ENCODE peak calls at places on chromosome 20, in four cellular contexts. X, D, L and E are unnamed samples.
A peak's percentile ranks its signal among the peaks of the same experiment; 100 is the strongest.

GRCh38 chr20:62258499-62259293 is 20.4 kb downstream of the OSBPL2 start:
- DNase-seq in X (peak; percentile 85), D (peak; percentile 23), L (no peak), E (no peak)

GRCh38 chr20:10597637-10598036 is 76.2 kb downstream of the JAG1 start:
- DNase-seq in L (no peak), D (no peak), X (no peak), E (no peak)

GRCh38 chr20:60056345-60057122 is 98.3 kb downstream of the CDH26 start:
- DNase-seq in D (no peak), L (no peak), X (no peak), E (no peak)

GRCh38 chr20:2236266-2236665 is 59.5 kb upstream of the TGM3 start:
- DNase-seq in L (peak; percentile 53), D (no peak), X (peak; percentile 20), E (peak; percentile 100)

GRCh38 chr20:384723-385122 is 4.2 kb downstream of the TRIB3 start:
- DNase-seq in X (no peak), D (no peak), L (no peak), E (no peak)

GRCh38 chr20:21183722-21184121 is 57.8 kb downstream of the KIZ start:
- DNase-seq in L (no peak), D (no peak), X (peak; percentile 33), E (no peak)

GRCh38 chr20:56554869-56555268 is 21.8 kb downstream of the FAM209B start:
- DNase-seq in X (peak; percentile 90), L (peak; percentile 97), D (no peak), E (peak; percentile 98)

GRCh38 chr20:56072165-56072564 is 66.8 kb upstream of the CBLN4 start:
- DNase-seq in L (no peak), D (no peak), X (no peak), E (no peak)

GRCh38 chr20:5864873-5865582 is 85.3 kb downstream of the TRMT6 start:
- DNase-seq in X (peak; percentile 67), L (no peak), D (no peak), E (no peak)

GRCh38 chr20:57180954-57181353 is 85.5 kb downstream of the BMP7 start:
- DNase-seq in L (no peak), D (no peak), X (no peak), E (no peak)

GRCh38 chr20:32902456-32903420 is 44.0 kb downstream of the EFCAB8 start:
- DNase-seq in L (peak; percentile 64), D (no peak), X (peak; percentile 41), E (no peak)

GRCh38 chr20:23889775-23890187 is 10.2 kb upstream of the CST5 start:
- DNase-seq in D (no peak), L (peak; percentile 82), X (peak; percentile 24), E (no peak)

GRCh38 chr20:38645980-38646858 is 44.6 kb downstream of the ARHGAP40 start:
- DNase-seq in X (peak; percentile 50), D (peak; percentile 12), L (peak; percentile 76), E (peak; percentile 9)

GRCh38 chr20:64238851-64239387 is 16.6 kb upstream of the PCMTD2 start:
- DNase-seq in D (no peak), X (no peak), L (no peak), E (no peak)

GRCh38 chr20:11281768-11282167 is 608.0 kb upstream of the JAG1 start:
- DNase-seq in X (no peak), L (no peak), D (no peak), E (no peak)

GRCh38 chr20:42380287-42380686 is 762.1 kb upstream of the CHD6 start:
- DNase-seq in D (no peak), L (no peak), X (no peak), E (no peak)

GRCh38 chr20:2799688-2800589 is 488 bp downstream of the CPXM1 start:
- DNase-seq in X (peak; percentile 7), D (no peak), L (no peak), E (no peak)

GRCh38 chr20:1895674-1896496 is 678 bp downstream of the SIRPA start:
- DNase-seq in L (no peak), X (no peak), D (no peak), E (no peak)

GRCh38 chr20:17759449-17759848 is 59.7 kb downstream of the BANF2 start:
- DNase-seq in D (no peak), L (no peak), X (no peak), E (no peak)

GRCh38 chr20:51531141-51531710 is 11.3 kb downstream of the NFATC2 start:
- DNase-seq in L (no peak), D (no peak), X (peak; percentile 36), E (peak; percentile 87)

GRCh38 chr20:63116412-63117106 is 99.4 kb downstream of the YTHDF1 start:
- DNase-seq in D (no peak), L (no peak), X (peak; percentile 8), E (no peak)

GRCh38 chr20:57169162-57169561 is 97.3 kb downstream of the BMP7 start:
- DNase-seq in X (no peak), L (no peak), D (no peak), E (no peak)

GRCh38 chr20:47318596-47319516 is 37.6 kb downstream of the ZMYND8 start:
- DNase-seq in D (peak; percentile 40), X (peak; percentile 69), L (no peak), E (peak; percentile 44)

GRCh38 chr20:19449051-19449450 is 236.6 kb downstream of the SLC24A3 start:
- DNase-seq in L (no peak), X (no peak), D (no peak), E (no peak)

GRCh38 chr20:44979090-44979621 is 12.8 kb downstream of the STK4 start:
- DNase-seq in D (no peak), X (peak; percentile 61), L (peak; percentile 91), E (no peak)

GRCh38 chr20:9912858-9913434 is 74.1 kb upstream of the PAK5 start:
- DNase-seq in D (no peak), X (peak; percentile 42), L (peak; percentile 63), E (no peak)

GRCh38 chr20:44861547-44862006 is 23.9 kb upstream of the YWHAB start:
- DNase-seq in L (no peak), D (peak; percentile 75), X (peak; percentile 18), E (no peak)

GRCh38 chr20:19590382-19590781 is 167.7 kb upstream of the RIN2 start:
- DNase-seq in L (no peak), D (no peak), X (no peak), E (no peak)

GRCh38 chr20:3980260-3981131 is 34.9 kb downstream of the RNF24 start:
- DNase-seq in D (no peak), L (peak; percentile 81), X (peak; percentile 73), E (no peak)

GRCh38 chr20:58986968-58987517 is 6.0 kb downstream of the NELFCD start:
- DNase-seq in D (no peak), L (no peak), X (no peak), E (no peak)

GRCh38 chr20:6058684-6059295 is 4.9 kb upstream of the LRRN4 start:
- DNase-seq in X (no peak), D (no peak), L (no peak), E (no peak)

GRCh38 chr20:61723538-61724257 is 342.0 kb downstream of the TAF4 start:
- DNase-seq in D (no peak), X (no peak), L (no peak), E (no peak)

GRCh38 chr20:2006452-2007381 is 12.9 kb upstream of the PDYN start:
- DNase-seq in X (peak; percentile 30), L (peak; percentile 21), D (no peak), E (no peak)

DNA sequence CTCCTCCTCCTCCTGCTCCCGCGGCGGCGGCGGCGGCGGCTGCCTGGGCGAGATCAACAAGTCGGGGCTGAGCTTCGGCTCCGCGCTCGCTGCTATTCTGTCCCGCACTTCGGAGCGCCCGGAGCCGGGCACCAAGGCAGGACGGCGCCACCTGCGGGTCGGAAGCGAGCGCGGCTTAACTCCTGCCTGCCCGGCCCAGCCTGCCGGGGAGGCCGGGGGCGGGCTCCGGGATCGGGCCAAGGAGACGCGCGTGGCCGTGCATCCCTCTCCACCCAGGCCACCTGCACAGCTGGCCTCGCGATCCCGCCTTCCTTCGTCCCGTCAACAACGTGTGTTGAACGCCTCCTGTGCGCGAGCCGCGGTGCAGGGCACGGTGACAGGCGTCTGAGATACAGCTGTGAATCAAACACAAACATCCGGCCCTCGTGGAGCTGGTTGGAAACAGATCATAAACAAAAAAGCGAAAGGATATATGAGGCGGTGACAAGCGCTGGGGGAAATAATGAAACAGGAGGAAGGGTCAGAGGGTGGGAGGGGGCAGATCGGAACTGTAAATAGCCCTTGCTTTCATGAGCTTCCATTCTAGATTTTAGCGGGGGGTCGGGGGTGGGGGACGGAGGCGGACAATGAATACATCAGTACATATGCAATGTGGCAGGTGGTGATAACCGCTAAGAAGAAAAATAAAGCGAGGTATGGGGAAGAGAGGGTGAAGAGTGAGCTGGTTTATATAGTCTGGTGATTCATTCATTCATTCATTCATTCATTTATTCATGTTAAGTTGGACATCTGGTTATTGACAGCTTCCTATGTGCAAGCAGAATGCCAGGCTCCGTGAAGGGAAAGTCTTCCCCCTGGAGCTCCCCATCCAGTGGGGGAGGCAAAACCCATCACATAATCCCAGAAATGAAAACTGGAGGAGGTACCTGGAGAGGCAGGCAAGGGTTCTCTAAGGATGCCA is 2.0 kb upstream of the KCNB1 start:
- DNase-seq in D (peak; percentile 40), L (peak; percentile 81), X (peak; percentile 61), E (no peak)
- H3K27me3 ChIP-seq in D (peaks cover 4% of the 10 kb centered on the region), L (peaks cover 11% of the 10 kb centered on the region), X (peaks cover 55% of the 10 kb centered on the region), E (peaks cover 52% of the 10 kb centered on the region)

DNA sequence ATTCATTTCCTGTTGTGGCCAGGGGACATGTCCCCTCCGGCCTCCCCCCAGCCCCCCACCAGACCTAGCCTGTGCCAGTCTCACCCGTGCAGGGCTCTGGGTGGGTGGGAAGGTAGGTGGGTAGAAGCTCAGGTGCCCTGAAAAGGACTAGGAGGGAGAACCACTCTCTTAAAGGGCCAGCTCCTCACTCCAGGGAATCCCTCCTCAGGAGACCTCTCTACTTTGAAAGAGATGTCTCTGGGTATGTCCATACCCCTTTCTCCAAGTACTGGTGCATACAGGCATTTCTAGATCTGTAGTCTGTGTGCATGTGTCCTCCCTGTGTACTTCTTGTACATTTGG is 60.8 kb upstream of the EPB41L1 start:
- DNase-seq in X (no peak), D (no peak), L (no peak), E (no peak)
- H3K27me3 ChIP-seq in X (peaks cover 43% of the 10 kb centered on the region), D (no peaks in the 10 kb centered on the region), L (no peaks in the 10 kb centered on the region), E (no peaks in the 10 kb centered on the region)

GRCh38 chr20:30513050-30513628 is 744.3 kb upstream of the DEFB115 start:
- DNase-seq in L (no peak), D (no peak), X (no peak), E (no peak)
- H3K27me3 ChIP-seq in L (no peaks in the 10 kb centered on the region), D (no peaks in the 10 kb centered on the region), X (no peaks in the 10 kb centered on the region), E (no peaks in the 10 kb centered on the region)

DNA sequence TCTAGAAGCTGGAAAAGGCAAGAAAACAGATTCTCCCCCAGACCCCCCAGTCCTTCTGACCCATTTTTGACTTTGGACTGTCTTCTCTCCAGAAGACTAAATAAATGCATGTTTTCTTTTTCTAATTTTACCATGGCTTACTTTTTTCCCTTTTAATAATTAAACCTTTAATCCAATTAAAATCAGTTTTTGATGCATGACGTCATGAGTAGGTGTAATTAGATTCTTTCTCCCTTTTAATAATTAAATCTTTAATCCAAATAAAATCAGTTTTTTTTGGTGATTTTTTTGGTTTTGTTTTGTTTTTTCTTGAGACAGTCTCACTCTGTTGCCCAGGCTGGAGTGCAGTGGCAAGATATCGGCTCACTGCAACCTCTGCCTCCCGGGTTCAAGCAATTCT is 13.2 kb upstream of the NCOA5 start:
- DNase-seq in D (no peak), X (no peak), L (no peak), E (no peak)
- H3K27me3 ChIP-seq in D (no peaks in the 10 kb centered on the region), X (peaks cover 22% of the 10 kb centered on the region), L (peaks cover 13% of the 10 kb centered on the region), E (peaks cover 31% of the 10 kb centered on the region)